ENCODE peak calls at places on chromosomes 16 and 17, in six cellular contexts. Z is mammary epithelial cell, F is uterus, C is adrenal gland, V is GM12878, G is sigmoid colon. L is an unnamed sample. For H3K27me3, the result is how much of the 10 kb centered on the place peaks cover.

GRCh38 chr17:29622337-29623282 is at the start of gene CORO6:
- DNase-seq in Z (no peak), F (no peak), C (peak), V (no peak), G (peak), L (peak)

GRCh38 chr17:55527520-55528118 is 16.4 kb upstream of the SMIM36 start:
- DNase-seq in Z (peak), F (peak), C (peak), V (no peak), G (no peak), L (peak)

GRCh38 chr17:56700919-56701420 is 107.5 kb downstream of the NOG start:
- DNase-seq in Z (no peak), F (no peak), C (no peak), V (no peak), G (no peak), L (no peak)

GRCh38 chr16:24999856-25000447 is 15.2 kb downstream of the ARHGAP17 start:
- DNase-seq in Z (no peak), F (no peak), C (no peak), V (no peak), G (no peak), L (no peak)

GRCh38 chr17:44307387-44308186 is 814 bp upstream of the RUNDC3A start:
- DNase-seq in Z (peak), F (no peak), C (peak), V (no peak), G (peak), L (peak)

GRCh38 chr16:29974291-29975133 is 844 bp downstream of the TAOK2 start:
- DNase-seq in Z (no peak), F (peak), C (no peak), V (no peak), G (no peak), L (no peak)

GRCh38 chr16:61432421-61432820 is 603.8 kb downstream of the CDH8 start:
- DNase-seq in Z (no peak), F (no peak), C (no peak), V (no peak), G (no peak), L (no peak)

GRCh38 chr16:52843386-52843785 is 209.3 kb downstream of the CHD9NB start:
- DNase-seq in Z (no peak), F (no peak), C (no peak), V (no peak), G (no peak), L (no peak)

GRCh38 chr16:12793120-12793889 is 10.4 kb downstream of the CPPED1 start:
- DNase-seq in Z (no peak), F (no peak), C (no peak), V (no peak), G (no peak), L (no peak)

GRCh38 chr16:4386452-4386813 is 14.8 kb downstream of the VASN start:
- DNase-seq in Z (no peak), F (no peak), C (no peak), V (no peak), G (no peak), L (no peak)

GRCh38 chr16:27407158-27407557 is 5.2 kb downstream of the IL21R start:
- DNase-seq in Z (no peak), F (no peak), C (no peak), V (no peak), G (no peak), L (no peak)

GRCh38 chr17:28949185-28950016 is 1.9 kb downstream of the PHF12 start:
- DNase-seq in Z (peak), F (peak), C (peak), V (no peak), G (peak), L (peak)

GRCh38 chr16:30876867-30877266 is 17.0 kb downstream of the BCL7C start:
- DNase-seq in Z (no peak), F (no peak), C (no peak), V (no peak), G (peak), L (no peak)

GRCh38 chr16:80739523-80739922 is 64.9 kb downstream of the CDYL2 start:
- DNase-seq in Z (peak), F (no peak), C (no peak), V (no peak), G (no peak), L (peak)

GRCh38 chr16:2365895-2366294 is 25.4 kb upstream of the ABCA3 start:
- DNase-seq in Z (peak), F (no peak), C (peak), V (no peak), G (no peak), L (no peak)

GRCh38 chr17:36945160-36945559 is 3.6 kb upstream of the AATF start:
- DNase-seq in Z (no peak), F (no peak), C (no peak), V (no peak), G (no peak), L (no peak)

GRCh38 chr17:5783851-5784250 is 199.5 kb upstream of the NLRP1 start:
- DNase-seq in Z (no peak), F (no peak), C (no peak), V (no peak), G (no peak), L (no peak)

GRCh38 chr16:22014271-22014873 is 6.5 kb downstream of the MOSMO start:
- DNase-seq in Z (no peak), F (no peak), C (no peak), V (no peak), G (no peak), L (no peak)

GRCh38 chr16:86491643-86492030 is 18.7 kb upstream of the FOXF1 start:
- DNase-seq in Z (no peak), F (no peak), C (no peak), V (no peak), G (peak), L (no peak)

GRCh38 chr16:89193576-89194293 is 6.6 kb downstream of the SLC22A31 start:
- DNase-seq in Z (no peak), F (no peak), C (no peak), V (no peak), G (no peak), L (no peak)

GRCh38 chr17:45923511-45924268 is 29.3 kb downstream of the MAPT start:
- DNase-seq in Z (no peak), F (no peak), C (no peak), V (no peak), G (no peak), L (no peak)

GRCh38 chr16:31568577-31569359 is 41.1 kb downstream of the AHSP start:
- DNase-seq in Z (no peak), F (peak), C (no peak), V (no peak), G (no peak), L (no peak)

GRCh38 chr17:48055531-48056245 is 7.5 kb downstream of the NFE2L1 start:
- DNase-seq in Z (peak), F (no peak), C (no peak), V (peak), G (no peak), L (no peak)

GRCh38 chr17:56679148-56679766 is 85.8 kb downstream of the NOG start:
- DNase-seq in Z (peak), F (no peak), C (no peak), V (no peak), G (no peak), L (no peak)

GRCh38 chr17:48127371-48128051 is 19.9 kb downstream of the SNX11 start:
- DNase-seq in Z (peak), F (no peak), C (no peak), V (no peak), G (no peak), L (no peak)

GRCh38 chr16:50300942-50301625 is 34.7 kb downstream of the ADCY7 start:
- DNase-seq in Z (no peak), F (no peak), C (no peak), V (no peak), G (peak), L (no peak)

GRCh38 chr17:1515640-1516402 is 591 bp downstream of the INPP5K start:
- DNase-seq in Z (peak), F (peak), C (peak), V (peak), G (peak), L (no peak)

GRCh38 chr17:79633937-79634813 is 23.3 kb upstream of the RBFOX3 start:
- DNase-seq in Z (no peak), F (peak), C (no peak), V (no peak), G (peak), L (peak)

GRCh38 chr17:66834919-66835454 is at the start of gene CACNG5:
- DNase-seq in Z (no peak), F (no peak), C (no peak), V (no peak), G (peak), L (no peak)

GRCh38 chr17:67532326-67532871 is 155.3 kb downstream of the PITPNC1 start:
- DNase-seq in Z (no peak), F (no peak), C (no peak), V (no peak), G (no peak), L (peak)

GRCh38 chr17:68821860-68822693 is 133.1 kb downstream of the ABCA8 start:
- DNase-seq in Z (peak), F (no peak), C (peak), V (no peak), G (no peak), L (no peak)

GRCh38 chr16:68396481-68396880 is 51.8 kb downstream of the SMPD3 start:
- DNase-seq in Z (peak), F (no peak), C (peak), V (no peak), G (no peak), L (no peak)

GRCh38 chr16:25625620-25626019 is 66.1 kb upstream of the HS3ST4 start:
- DNase-seq in Z (peak), F (no peak), C (no peak), V (no peak), G (no peak), L (no peak)

GRCh38 chr17:57679356-57679755 is 65.7 kb downstream of the CCDC182 start:
- DNase-seq in Z (no peak), F (no peak), C (no peak), V (no peak), G (no peak), L (no peak)

GRCh38 chr16:12449795-12450194 is 353.9 kb downstream of the CPPED1 start:
- DNase-seq in Z (peak), F (no peak), C (no peak), V (no peak), G (peak), L (no peak)

GRCh38 chr17:48723555-48724239 is 712 bp downstream of the PRAC2 start:
- DNase-seq in Z (no peak), F (no peak), C (no peak), V (no peak), G (peak), L (no peak)

GRCh38 chr17:38546396-38546795 is 59.4 kb downstream of the SRCIN1 start:
- DNase-seq in Z (no peak), F (no peak), C (no peak), V (no peak), G (no peak), L (no peak)

GRCh38 chr17:37598145-37598544 is 11.1 kb downstream of the SYNRG start:
- DNase-seq in Z (no peak), F (no peak), C (no peak), V (no peak), G (no peak), L (no peak)

GRCh38 chr16:8571061-8571596 is 19.2 kb downstream of the TMEM114 start:
- DNase-seq in Z (no peak), F (no peak), C (no peak), V (no peak), G (no peak), L (no peak)

DNA sequence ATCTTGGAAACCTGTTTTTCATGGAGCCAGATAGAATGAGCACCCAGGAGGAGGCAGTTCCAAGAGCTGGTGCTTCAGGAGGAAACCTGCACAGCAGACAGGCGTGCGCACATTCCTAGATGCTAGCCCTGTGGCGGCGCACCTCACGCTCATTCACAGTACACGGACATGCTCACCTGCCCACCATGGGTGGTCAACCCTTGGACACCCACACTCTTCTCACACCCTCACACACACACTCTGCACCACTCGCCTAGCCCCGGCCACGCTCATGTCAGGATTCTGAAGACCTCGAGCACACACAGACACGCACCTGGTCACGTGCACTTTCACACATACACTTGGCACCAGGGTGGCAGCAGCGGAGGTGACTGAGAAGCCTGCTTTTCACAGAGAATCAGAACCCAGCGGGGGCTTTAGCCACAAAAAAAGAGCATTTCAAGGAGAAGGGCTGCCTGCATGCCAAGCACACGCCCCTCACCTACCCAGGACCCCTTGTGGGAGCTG is 28.6 kb downstream of the RAI1 start:
- DNase-seq in Z (no peak), F (no peak), C (no peak), V (no peak), G (no peak), L (no peak)
- H3K27me3 ChIP-seq in Z (under half), F (under half), C (under half), V (under half), G (under half), L (under half)

GRCh38 chr17:49995055-49995738 is at the start of gene DLX3:
- DNase-seq in Z (peak), F (peak), C (peak), V (no peak), G (peak), L (no peak)
- H3K27ac ChIP-seq in Z (no peak), F (no peak), C (no peak), V (no peak), G (no peak), L (no peak)

GRCh38 chr17:42853597-42853967 is 2.6 kb downstream of the AOC3 start:
- DNase-seq in Z (no peak), F (no peak), C (no peak), V (no peak), G (peak), L (no peak)
- H3K27me3 ChIP-seq in Z (under half), F (under half), C (under half), V (under half), G (under half), L (under half)

GRCh38 chr16:72051818-72052217 is 2.5 kb upstream of the HP start:
- DNase-seq in Z (no peak), F (no peak), C (no peak), V (no peak), G (no peak), L (no peak)
- H3K27ac ChIP-seq in Z (no peak), F (no peak), C (no peak), V (no peak), G (no peak), L (no peak)

DNA sequence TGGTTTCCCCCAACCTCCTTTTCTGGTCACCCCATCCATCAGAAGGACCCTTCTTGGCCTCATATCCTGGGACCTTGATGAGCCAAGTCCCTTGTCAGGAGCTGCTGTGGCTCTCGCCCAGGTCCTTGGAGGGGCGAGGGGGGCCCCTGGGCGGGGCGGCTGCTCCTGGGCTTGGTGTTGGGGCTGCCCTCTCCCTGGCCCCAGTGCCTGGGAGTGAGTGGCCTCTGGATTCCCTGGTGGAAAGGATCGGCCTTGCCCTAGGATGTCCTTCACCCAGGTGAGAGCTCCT is 6.2 kb upstream of the NOTUM start:
- DNase-seq in Z (no peak), F (no peak), C (no peak), V (no peak), G (no peak), L (no peak)
- H3K27me3 ChIP-seq in Z (under half), F (under half), C (under half), V (under half), G (under half), L (under half)

GRCh38 chr17:39715375-39716072 is 14.8 kb downstream of the MIEN1 start:
- DNase-seq in Z (no peak), F (no peak), C (no peak), V (no peak), G (no peak), L (no peak)
- H3K27ac ChIP-seq in Z (no peak), F (no peak), C (no peak), V (no peak), G (no peak), L (no peak)

GRCh38 chr16:70682239-70683145 is 3.4 kb downstream of the MTSS2 start:
- DNase-seq in Z (no peak), F (no peak), C (no peak), V (no peak), G (no peak), L (no peak)

GRCh38 chr16:70681382-70682238 is 4.2 kb downstream of the MTSS2 start:
- DNase-seq in Z (no peak), F (no peak), C (no peak), V (no peak), G (no peak), L (peak)

GRCh38 chr16:70679653-70680494 is 6.0 kb downstream of the MTSS2 start:
- DNase-seq in Z (no peak), F (no peak), C (no peak), V (no peak), G (no peak), L (no peak)

GRCh38 chr16:70678898-70679652 is 6.8 kb downstream of the MTSS2 start:
- DNase-seq in Z (no peak), F (no peak), C (no peak), V (no peak), G (no peak), L (no peak)

DNA sequence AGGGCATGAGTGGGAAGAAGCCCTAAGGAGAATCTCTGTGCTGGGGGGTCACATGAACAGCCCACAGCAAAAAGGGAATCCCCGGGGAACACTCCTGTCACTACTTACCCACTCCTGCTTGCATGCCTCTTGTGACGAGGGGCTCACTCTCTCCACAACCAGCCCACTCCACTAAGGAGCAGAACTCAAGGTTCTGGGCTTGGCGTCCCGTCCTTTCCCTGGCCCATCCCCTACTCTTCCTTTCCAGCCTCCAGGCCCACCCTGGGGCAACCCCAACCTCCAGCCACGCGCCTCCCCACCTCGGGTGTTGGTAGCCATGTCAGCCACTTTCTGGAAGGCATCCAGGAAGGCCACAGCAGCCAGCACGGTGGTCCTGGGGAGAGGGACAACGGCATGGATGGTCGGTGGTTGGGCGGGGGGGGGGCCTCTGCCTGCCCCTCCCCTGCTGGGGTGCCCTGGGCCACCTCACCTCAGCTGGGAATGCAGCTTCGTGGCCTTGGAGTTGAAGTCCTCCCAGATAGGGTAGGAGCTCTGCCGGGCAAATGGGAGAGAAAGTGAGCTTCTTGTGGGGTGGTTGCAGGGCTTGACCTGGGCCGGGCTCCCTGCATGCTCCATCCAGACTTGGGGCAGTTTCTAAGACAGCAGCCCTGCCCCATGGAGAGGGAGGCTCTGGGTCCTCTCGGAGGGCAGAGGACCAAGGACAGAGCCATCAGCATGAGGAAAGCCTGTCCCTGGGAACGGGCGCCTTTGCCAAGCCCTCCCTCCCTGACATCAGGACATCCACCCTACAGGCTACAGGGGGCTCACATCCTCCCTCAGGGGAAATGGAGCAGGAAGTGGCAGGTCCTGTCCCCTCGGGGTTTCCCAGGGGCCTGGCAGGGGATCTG is 5.1 kb downstream of the MTSS2 start:
- DNase-seq in Z (no peak), F (no peak), C (no peak), V (no peak), G (no peak), L (no peak)
- H3K27me3 ChIP-seq in Z (under half), F (under half), C (under half), V (under half), G (under half), L (under half)

GRCh38 chr16:83917152-83918120 is 18.5 kb downstream of the MLYCD start:
- DNase-seq in Z (no peak), F (no peak), C (no peak), V (no peak), G (peak), L (no peak)
- H3K27ac ChIP-seq in Z (no peak), F (no peak), C (no peak), V (no peak), G (no peak), L (no peak)

DNA sequence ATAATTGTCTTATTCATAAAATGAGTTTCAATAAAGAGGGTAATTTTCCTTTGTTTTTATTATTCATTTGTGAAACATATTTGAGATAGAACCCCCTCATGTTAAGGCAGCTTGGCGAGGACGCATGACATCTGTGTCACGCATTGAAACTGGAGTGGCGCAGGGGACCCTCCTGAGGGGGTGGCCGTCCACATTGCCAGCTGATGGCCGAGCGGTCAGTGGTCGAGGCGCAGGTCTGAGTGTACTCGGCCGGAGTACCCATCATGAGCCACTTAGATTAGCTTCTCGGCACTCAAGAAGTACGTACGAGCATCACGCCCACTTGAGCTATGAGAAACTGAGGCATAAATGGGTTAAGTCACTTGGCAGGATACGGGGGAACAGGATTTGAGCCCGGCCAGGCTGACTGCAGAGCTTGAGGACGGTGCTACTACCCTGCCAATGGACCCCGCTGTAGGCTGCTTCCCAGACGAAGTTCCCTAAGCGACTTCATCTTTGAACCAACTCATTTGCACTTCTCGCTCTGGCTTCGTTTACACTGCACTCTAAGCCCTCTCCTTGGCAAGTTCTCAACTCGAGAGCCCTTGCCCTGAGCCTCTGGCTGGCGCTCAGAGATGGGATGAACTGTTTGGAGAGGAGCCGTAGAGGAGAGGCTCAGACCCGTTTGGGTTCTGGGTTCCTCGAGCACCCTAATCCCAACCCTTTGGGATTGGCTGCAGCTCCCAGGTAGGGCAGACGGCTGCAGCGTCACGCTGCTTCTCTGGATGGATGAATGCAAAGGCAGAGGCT is 91.8 kb downstream of the SDK2 start:
- DNase-seq in Z (no peak), F (no peak), C (no peak), V (no peak), G (no peak), L (no peak)
- H3K27me3 ChIP-seq in Z (under half), F (under half), C (under half), V (under half), G (under half), L (under half)